ENCODE peak calls at places on chromosomes 6 and 20, in ten cellular contexts. X is aorta; W is adrenal gland; F is CD8-positive, alpha-beta memory T cell; H is cardiac fibroblast; R is foreskin fibroblast; T is adipocyte; L is Karpas-422; N is neuronal stem cell; V is endothelial cell of umbilical vein. B is an unnamed sample.

GRCh38 chr20:35972445-35972844 is 4.1 kb downstream of the CNBD2 start:
- DNase-seq in R (peak), X (no peak), T (peak), L (no peak), F (no peak), H (no peak), W (no peak), N (no peak), V (no peak), B (no peak)

GRCh38 chr6:43964659-43965570 is 162.3 kb downstream of the MRPL14 start:
- DNase-seq in L (no peak), T (no peak), N (no peak), W (no peak), V (no peak), H (no peak), F (no peak), R (no peak), X (peak), B (no peak)

GRCh38 chr6:33742092-33742491 is 4.6 kb downstream of the IP6K3 start:
- DNase-seq in X (no peak), H (no peak), F (no peak), T (no peak), R (peak), L (peak), N (no peak), W (no peak), V (no peak), B (peak)

GRCh38 chr6:85594197-85594930 is 706 bp upstream of the SNX14 start:
- DNase-seq in L (peak), W (peak), V (peak), H (peak), F (no peak), N (no peak), T (no peak), X (no peak), R (peak), B (no peak)

GRCh38 chr20:58479666-58480454 is 35.3 kb downstream of the APCDD1L start:
- DNase-seq in L (no peak), T (no peak), H (no peak), N (no peak), R (no peak), V (no peak), W (no peak), X (peak), F (no peak), B (no peak)

GRCh38 chr6:107689881-107690545 is 134.1 kb downstream of the SCML4 start:
- DNase-seq in N (no peak), H (peak), W (no peak), X (no peak), T (no peak), L (no peak), R (no peak), V (no peak), F (no peak), B (no peak)

GRCh38 chr6:85856235-85856634 is 213.5 kb upstream of the SYNCRIP start:
- DNase-seq in V (no peak), N (no peak), X (no peak), W (no peak), T (no peak), L (peak), F (no peak), R (no peak), H (no peak), B (no peak)

GRCh38 chr20:50711113-50711825 is 19.9 kb upstream of the RIPOR3 start:
- DNase-seq in F (no peak), V (no peak), W (no peak), T (no peak), H (no peak), R (no peak), N (no peak), X (peak), L (no peak), B (no peak)

GRCh38 chr6:149213829-149214228 is 103.7 kb upstream of the TAB2 start:
- DNase-seq in N (no peak), W (no peak), H (peak), F (no peak), L (no peak), T (no peak), X (no peak), V (no peak), R (peak), B (no peak)

GRCh38 chr20:19691125-19691524 is 66.9 kb upstream of the RIN2 start:
- DNase-seq in V (no peak), T (no peak), R (no peak), H (no peak), F (no peak), L (no peak), W (no peak), N (no peak), X (no peak), B (no peak)

GRCh38 chr6:42138630-42139619 is 3.5 kb downstream of the C6orf132 start:
- DNase-seq in H (no peak), F (no peak), W (no peak), T (no peak), R (peak), V (peak), X (no peak), N (peak), L (no peak), B (no peak)

GRCh38 chr6:134287863-134288537 is 29.9 kb downstream of the SGK1 start:
- DNase-seq in V (peak), R (no peak), H (peak), W (no peak), F (no peak), X (no peak), N (no peak), L (no peak), T (no peak), B (no peak)

GRCh38 chr6:72216222-72217106 is 330.1 kb downstream of the RIMS1 start:
- DNase-seq in V (no peak), T (no peak), W (no peak), H (no peak), N (no peak), L (no peak), X (no peak), F (no peak), R (no peak), B (no peak)

GRCh38 chr6:150705392-150705791 is 105.7 kb downstream of the PLEKHG1 start:
- DNase-seq in T (no peak), F (no peak), N (no peak), L (no peak), X (no peak), H (no peak), R (no peak), V (no peak), W (no peak), B (no peak)

GRCh38 chr6:134168580-134169223 is 116.3 kb upstream of the SLC2A12 start:
- DNase-seq in X (no peak), L (no peak), V (no peak), H (peak), R (peak), F (no peak), W (no peak), N (no peak), T (no peak), B (no peak)

GRCh38 chr6:125923371-125923877 is 33.1 kb upstream of the HINT3 start:
- DNase-seq in L (no peak), R (no peak), V (no peak), H (peak), N (no peak), W (no peak), T (no peak), F (no peak), X (no peak), B (no peak)

DNA sequence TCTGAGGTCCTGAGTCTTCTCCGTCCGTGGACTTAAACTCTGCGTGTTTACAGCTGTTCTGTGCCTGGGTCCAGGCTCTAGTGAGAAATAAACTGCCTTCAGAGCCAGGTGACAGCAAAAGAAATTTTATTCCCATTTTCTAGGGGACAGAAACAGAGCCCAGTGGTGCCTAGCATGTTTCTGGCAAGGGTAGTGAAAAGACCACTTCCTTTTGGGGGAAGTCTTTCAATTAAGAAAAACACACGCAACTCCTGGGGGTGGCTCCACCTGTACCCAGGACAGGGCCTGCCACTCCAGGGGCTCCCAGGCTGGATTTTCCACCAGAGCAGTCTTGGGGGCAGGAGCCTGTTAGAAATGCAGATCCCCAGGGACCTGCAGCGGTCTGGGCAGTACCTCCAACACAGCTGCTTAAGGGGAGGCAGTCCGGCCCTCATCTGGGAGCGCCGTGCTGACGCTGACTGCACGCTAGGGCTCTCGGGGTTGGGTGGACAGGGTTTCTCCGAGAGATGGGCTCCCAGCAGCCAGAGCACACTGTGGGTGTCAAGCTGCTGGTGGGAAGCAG is 23.0 kb upstream of the AVP start:
- DNase-seq in W (no peak), X (no peak), L (no peak), V (no peak), N (no peak), H (no peak), F (no peak), R (no peak), T (no peak), B (no peak)
- H3K4me3 ChIP-seq in W (no peak), X (no peak), L (no peak), V (no peak), N (no peak), H (no peak), F (no peak), R (no peak), T (no peak), B (no peak)

GRCh38 chr6:45226081-45226480 is 102.0 kb upstream of the RUNX2 start:
- DNase-seq in W (no peak), F (no peak), H (no peak), R (no peak), V (no peak), X (no peak), T (no peak), L (no peak), N (no peak), B (no peak)

GRCh38 chr6:45222380-45222779 is 105.8 kb upstream of the RUNX2 start:
- DNase-seq in F (no peak), R (no peak), V (no peak), X (no peak), W (no peak), L (no peak), N (no peak), T (no peak), H (peak), B (no peak)
- H3K4me3 ChIP-seq in F (no peak), R (no peak), V (no peak), X (no peak), W (no peak), L (no peak), N (no peak), T (no peak), H (no peak), B (no peak)

GRCh38 chr20:32481311-32482103 is 103.6 kb downstream of the NOL4L start:
- DNase-seq in W (peak), R (no peak), N (no peak), L (no peak), V (peak), F (no peak), X (peak), H (peak), T (peak), B (no peak)
- H3K4me3 ChIP-seq in W (no peak), R (peak), N (peak), L (no peak), V (peak), F (no peak), X (no peak), H (peak), T (peak), B (peak)

DNA sequence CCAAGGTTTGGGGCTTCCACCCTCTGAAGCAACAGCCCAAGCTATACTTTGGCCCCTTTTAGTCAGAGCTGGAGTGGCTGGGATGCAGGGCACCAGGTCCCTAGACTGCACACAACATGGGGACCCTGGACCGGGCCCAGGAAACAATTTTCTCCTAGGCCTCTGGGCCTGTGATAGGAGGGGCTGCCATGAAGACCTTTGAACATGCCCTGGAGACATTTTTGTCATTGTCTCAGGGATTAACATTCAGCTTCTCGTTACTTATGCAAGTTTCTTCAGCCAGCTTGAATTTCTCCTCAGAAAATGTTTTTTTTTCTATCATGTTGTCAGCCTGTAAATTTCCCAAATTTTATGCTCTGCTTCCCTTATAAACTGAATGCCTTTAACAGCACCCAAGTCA is 82.3 kb downstream of the LRRC1 start:
- DNase-seq in T (no peak), V (no peak), L (no peak), R (no peak), H (no peak), N (no peak), W (no peak), F (no peak), X (no peak), B (no peak)
- H3K4me3 ChIP-seq in T (no peak), V (no peak), L (no peak), R (no peak), H (no peak), N (no peak), W (no peak), F (no peak), X (no peak), B (no peak)

GRCh38 chr6:163841733-163842132 is 427.2 kb downstream of the QKI start:
- DNase-seq in H (no peak), F (no peak), V (no peak), R (no peak), T (no peak), W (no peak), X (no peak), N (no peak), L (no peak), B (no peak)

GRCh38 chr6:163842467-163842866 is 427.9 kb downstream of the QKI start:
- DNase-seq in V (no peak), W (no peak), X (no peak), R (no peak), H (no peak), T (no peak), N (no peak), L (no peak), F (no peak), B (no peak)

GRCh38 chr6:163843194-163843593 is 428.7 kb downstream of the QKI start:
- DNase-seq in X (no peak), T (no peak), V (no peak), L (no peak), H (no peak), W (no peak), R (no peak), F (no peak), N (no peak), B (no peak)

GRCh38 chr6:163844761-163845160 is 430.2 kb downstream of the QKI start:
- DNase-seq in H (no peak), R (no peak), X (no peak), L (no peak), N (no peak), W (no peak), V (no peak), T (no peak), F (no peak), B (no peak)

DNA sequence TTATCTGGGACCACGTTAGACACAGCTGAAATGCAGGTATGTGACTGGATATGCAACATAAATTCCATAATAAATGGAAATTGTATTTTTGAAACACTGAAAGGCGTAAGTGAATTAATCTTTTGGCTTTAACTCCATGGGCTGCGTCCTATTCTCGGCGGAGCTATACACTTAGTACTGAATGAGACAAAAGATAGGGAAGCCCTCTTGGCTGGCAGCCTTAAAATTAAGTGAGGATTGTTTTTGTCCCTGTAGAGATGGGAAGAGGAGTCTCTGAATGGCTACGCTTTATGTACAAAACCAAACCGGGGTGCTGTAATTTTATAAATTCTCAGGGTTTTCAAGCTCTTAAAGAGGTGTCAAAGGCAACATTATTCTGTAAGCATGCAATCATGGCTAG is 429.8 kb downstream of the QKI start:
- DNase-seq in X (no peak), T (no peak), R (no peak), L (no peak), F (no peak), H (no peak), N (no peak), W (no peak), V (no peak), B (no peak)
- H3K4me3 ChIP-seq in X (no peak), T (no peak), R (no peak), L (no peak), F (no peak), H (no peak), N (no peak), W (no peak), V (no peak), B (no peak)

GRCh38 chr6:142302427-142303190 is 802 bp downstream of the ADGRG6 start:
- DNase-seq in W (no peak), H (no peak), V (peak), F (no peak), N (no peak), R (no peak), L (no peak), X (no peak), T (no peak), B (no peak)
- H3K4me3 ChIP-seq in W (no peak), H (peak), V (peak), F (peak), N (peak), R (peak), L (no peak), X (no peak), T (peak), B (peak)

DNA sequence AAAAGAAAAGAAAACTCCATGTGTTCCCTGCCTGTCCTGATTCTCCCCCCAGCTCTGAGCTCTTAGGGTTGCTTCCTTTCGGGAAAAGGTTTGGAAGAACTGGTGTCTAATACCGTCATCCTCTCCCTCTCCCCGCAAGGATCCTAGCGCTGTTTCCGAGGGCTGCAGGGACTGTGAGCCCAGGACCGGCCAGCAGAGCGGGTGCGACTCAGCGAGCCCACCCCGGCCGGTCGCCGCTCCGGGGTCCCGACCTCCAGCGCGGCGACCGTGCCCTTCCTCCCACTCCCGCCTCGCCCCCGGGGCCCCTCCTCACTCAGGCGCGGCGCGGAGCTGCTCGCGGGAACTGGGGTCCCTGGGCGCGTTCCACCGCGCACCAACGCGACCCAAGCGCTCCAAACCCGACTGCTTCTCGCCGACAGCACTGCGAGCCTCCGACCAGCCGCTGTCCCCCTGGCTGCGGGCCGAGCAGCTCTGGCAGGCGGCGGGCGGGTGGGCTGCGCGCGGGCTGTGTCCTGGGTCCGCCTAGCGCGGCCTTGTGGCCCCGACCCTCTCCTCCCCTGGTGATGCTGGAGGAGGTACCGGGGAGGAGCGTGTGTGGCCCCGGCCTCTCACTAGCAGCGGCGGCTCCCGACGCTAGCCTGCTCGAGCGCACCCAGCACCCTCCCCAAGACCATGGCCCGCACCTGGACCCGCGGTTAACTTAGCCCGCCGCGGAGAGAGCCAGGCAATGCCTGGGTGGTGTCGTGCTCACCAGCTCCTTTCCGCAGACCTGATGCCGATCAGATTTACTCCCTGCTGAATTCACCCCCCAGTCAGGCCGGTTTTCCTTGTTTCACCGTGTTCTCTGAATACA is at the start of gene PLA2G7:
- DNase-seq in H (no peak), L (no peak), X (peak), F (no peak), W (peak), V (no peak), N (peak), R (peak), T (peak), B (peak)
- H3K4me3 ChIP-seq in H (peak), L (no peak), X (peak), F (no peak), W (no peak), V (no peak), N (peak), R (peak), T (peak), B (peak)